ENCODE peak calls at places on chromosomes 11 and 22, in six cellular contexts. A is WTC11, R is endothelial cell of umbilical vein, F is K562, K is HepG2, C is A549. E is an unnamed sample.

GRCh38 chr11:9462172-9462799 is 1.5 kb downstream of the ZNF143 start:
- DNase-seq in F (no peak), K (no peak), A (no peak), C (no peak), R (no peak), E (no peak)

GRCh38 chr11:118088531-118088930 is 1.8 kb upstream of the SMIM35 start:
- DNase-seq in R (peak; percentile 75), C (no peak), K (peak; percentile 25), A (no peak), F (no peak), E (no peak)

GRCh38 chr11:61773356-61773755 is 19.0 kb downstream of the TMEM258 start:
- DNase-seq in R (no peak), C (no peak), F (no peak), A (no peak), K (no peak), E (no peak)

GRCh38 chr11:77346906-77347603 is 45.6 kb upstream of the GDPD4 start:
- DNase-seq in F (no peak), C (no peak), R (no peak), A (no peak), K (no peak), E (no peak)

GRCh38 chr11:101022256-101022655 is 107.4 kb downstream of the PGR start:
- DNase-seq in C (no peak), F (no peak), A (no peak), R (peak; percentile 40), K (no peak), E (no peak)

GRCh38 chr11:406796-407650 is 7.8 kb downstream of the SIGIRR start:
- DNase-seq in F (peak; percentile 95), C (peak; percentile 63), K (no peak), R (peak; percentile 46), A (peak; percentile 81), E (peak; percentile 57)

GRCh38 chr11:227824-228223 is 8.3 kb downstream of the SIRT3 start:
- DNase-seq in A (no peak), F (no peak), R (no peak), C (no peak), K (no peak), E (no peak)

GRCh38 chr22:41539146-41540005 is 4.9 kb downstream of the POLR3H start:
- DNase-seq in F (no peak), C (no peak), A (no peak), R (no peak), K (peak; percentile 47), E (no peak)

GRCh38 chr11:22626573-22627239 is 1.1 kb upstream of the FANCF start:
- DNase-seq in F (peak; percentile 7), R (no peak), A (no peak), C (no peak), K (no peak), E (no peak)

GRCh38 chr11:25587496-25587895 is 744.4 kb upstream of the ANO3 start:
- DNase-seq in R (no peak), A (no peak), F (no peak), C (no peak), K (no peak), E (no peak)

GRCh38 chr11:102244681-102245409 is 72.4 kb upstream of the BIRC3 start:
- DNase-seq in R (no peak), F (no peak), C (peak; percentile 20), A (no peak), K (no peak), E (no peak)

GRCh38 chr11:66891849-66892660 is 35.2 kb downstream of the LRFN4 start:
- DNase-seq in C (peak; percentile 97), K (peak; percentile 88), R (peak; percentile 83), F (peak; percentile 95), A (no peak), E (no peak)

GRCh38 chr11:7672960-7673723 is at the start of gene CYB5R2:
- DNase-seq in C (peak; percentile 35), A (peak; percentile 76), F (peak; percentile 65), R (peak; percentile 15), K (no peak), E (peak; percentile 79)
- TF ChIP-seq JUN in C (no peak), A (no peak), F (no peak), R (no peak), K (no peak), E (no peak)

DNA sequence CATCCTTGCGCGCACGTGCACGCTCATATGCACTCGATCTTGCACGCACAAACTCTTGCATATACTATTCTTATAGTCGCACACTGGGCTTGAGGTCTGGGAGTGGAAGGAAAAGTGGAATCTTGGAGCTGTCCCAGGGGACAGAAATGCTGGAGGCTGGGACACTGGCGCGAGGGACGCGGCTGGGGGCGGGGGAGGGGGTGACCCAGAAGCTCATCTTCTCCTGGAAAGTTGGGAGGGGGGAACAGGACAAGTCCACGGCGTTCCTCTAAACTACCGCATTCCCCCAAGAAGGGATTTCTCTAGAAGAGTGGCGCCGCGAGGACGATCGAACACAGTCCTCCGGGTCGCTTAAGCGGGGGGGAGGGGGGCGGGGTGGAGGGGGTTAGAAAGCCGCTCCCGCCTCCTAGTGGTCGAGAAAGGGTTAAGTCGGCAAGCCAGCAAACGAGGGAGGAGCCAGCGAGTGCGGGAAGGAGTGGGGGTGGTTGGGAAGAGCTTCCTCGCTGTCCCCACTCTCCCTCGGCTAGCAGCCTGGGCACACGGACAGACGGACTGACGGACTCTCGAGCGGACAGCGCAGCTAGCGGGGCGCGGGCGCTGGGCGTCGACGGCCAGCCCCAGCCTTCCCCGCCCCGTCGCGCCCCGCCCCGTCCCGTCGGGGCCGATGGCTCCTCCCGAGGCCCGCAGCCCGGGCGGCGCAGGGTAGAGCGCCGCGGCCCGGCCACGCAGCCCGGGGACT is at the start of gene RTN4RL2:
- DNase-seq in F (peak; percentile 84), R (peak; percentile 36), A (peak; percentile 81), K (peak; percentile 48), C (peak; percentile 88), E (peak; percentile 86)
- TF ChIP-seq JUN in F (no peak), R (no peak), A (no peak), K (no peak), C (peak; percentile 69), E (no peak)

GRCh38 chr11:63536669-63537292 is at the start of gene PLAAT4:
- DNase-seq in F (peak; percentile 35), C (no peak), R (peak; percentile 50), K (peak; percentile 16), A (no peak), E (no peak)
- TF ChIP-seq JUN in F (no peak), C (no peak), R (no peak), K (no peak), A (no peak), E (no peak)

GRCh38 chr11:20277014-20277413 is 86.5 kb upstream of the HTATIP2 start:
- DNase-seq in C (no peak), R (no peak), A (no peak), F (no peak), K (no peak), E (no peak)
- TF ChIP-seq JUN in C (no peak), R (no peak), A (no peak), F (no peak), K (no peak), E (no peak)

GRCh38 chr11:14376920-14377319 is 17.9 kb upstream of the RRAS2 start:
- DNase-seq in F (no peak), R (peak; percentile 30), A (no peak), K (no peak), C (no peak), E (no peak)

GRCh38 chr11:14372011-14372410 is 13.0 kb upstream of the RRAS2 start:
- DNase-seq in F (no peak), K (no peak), R (no peak), A (no peak), C (no peak), E (peak; percentile 34)

GRCh38 chr11:14378171-14378570 is 19.2 kb upstream of the RRAS2 start:
- DNase-seq in C (no peak), A (no peak), R (no peak), F (no peak), K (no peak), E (no peak)

GRCh38 chr11:14373941-14374646 is 15.1 kb upstream of the RRAS2 start:
- DNase-seq in A (no peak), R (peak; percentile 21), K (peak; percentile 38), F (no peak), C (no peak), E (no peak)

DNA sequence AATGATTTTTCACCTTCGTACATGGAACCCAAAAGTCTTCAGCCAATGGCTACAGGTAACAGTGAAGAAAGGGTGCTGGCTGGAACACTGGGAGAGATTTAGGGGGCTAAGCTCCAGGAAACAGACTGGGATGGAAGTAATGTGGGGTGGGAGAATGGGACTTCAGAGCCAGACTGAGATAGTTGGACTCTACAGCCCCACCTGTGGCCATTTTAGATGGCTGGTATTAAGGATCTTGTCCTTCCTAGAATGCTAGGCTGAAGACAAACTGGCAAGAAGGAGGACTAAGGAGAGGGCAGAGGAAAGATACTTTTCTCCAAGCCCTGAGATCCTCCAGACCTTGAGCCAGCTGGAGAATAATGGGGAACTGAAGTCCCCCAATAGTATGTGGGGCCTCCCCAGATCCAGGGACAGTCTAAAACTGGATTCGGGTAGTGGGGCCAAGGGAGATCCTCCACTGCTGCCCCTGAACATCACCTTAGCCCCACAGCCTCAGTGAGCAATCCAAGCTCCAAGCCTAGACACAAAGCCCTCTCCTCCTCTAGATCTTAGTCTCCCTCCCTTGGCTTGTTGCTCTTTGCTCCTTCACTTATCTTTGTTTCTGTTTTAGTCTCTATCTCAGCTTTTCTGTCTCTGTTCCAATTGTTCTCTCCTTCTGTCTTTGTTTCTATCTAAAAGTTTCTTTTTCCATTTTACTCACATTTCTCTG is 16.1 kb upstream of the RRAS2 start:
- DNase-seq in R (no peak), A (peak; percentile 28), C (no peak), K (no peak), F (peak; percentile 32), E (no peak)
- TF ChIP-seq JUN in R (no peak), A (no peak), C (no peak), K (no peak), F (no peak), E (no peak)

GRCh38 chr11:69918938-69919650 is 99.9 kb upstream of the FGF3 start:
- DNase-seq in R (peak; percentile 41), K (peak; percentile 50), C (peak; percentile 65), F (peak; percentile 79), A (peak; percentile 93), E (peak; percentile 99)
- TF ChIP-seq JUN in R (no peak), K (no peak), C (no peak), F (no peak), A (no peak), E (no peak)

GRCh38 chr22:50516891-50517290 is 8.5 kb downstream of the SCO2 start:
- DNase-seq in A (no peak), K (no peak), F (no peak), R (no peak), C (no peak), E (no peak)
- TF ChIP-seq JUN in A (no peak), K (no peak), F (no peak), R (no peak), C (no peak), E (no peak)

GRCh38 chr22:47266329-47266728 is 503.9 kb downstream of the TBC1D22A start:
- DNase-seq in K (no peak), A (no peak), F (no peak), R (no peak), C (no peak), E (no peak)
- TF ChIP-seq JUN in K (no peak), A (no peak), F (no peak), R (no peak), C (no peak), E (no peak)